ENCODE peak calls at places on chromosomes 4 and X, in six cellular contexts. A is posterior cingulate gyrus; G is amygdala; C is neural crest cell; M is activated T-cell treated with anti-CD3 and anti-CD28 coated beads, Interleukin-2, amount 50 U/mL, for 72 hours; E is lower lobe of right lung. Q is an unnamed sample.

GRCh38 chr4:177441061-177441802 is 1.0 kb downstream of the AGA start:
- DNase-seq in A (no peak), G (no peak), C (no peak), M (peak; percentile 23), E (peak; percentile 55), Q (no peak)

GRCh38 chr4:113701156-113701555 is 60.4 kb downstream of the CAMK2D start:
- DNase-seq in A (no peak), G (no peak), C (no peak), M (no peak), E (no peak), Q (no peak)

GRCh38 chrX:18619288-18619687 is 52.6 kb downstream of the RS1 start:
- DNase-seq in A (no peak), G (no peak), C (no peak), M (no peak), E (no peak), Q (no peak)

GRCh38 chrX:54452920-54453319 is 12.7 kb downstream of the TSR2 start:
- DNase-seq in A (no peak), G (no peak), C (peak; percentile 2), M (no peak), E (no peak), Q (peak; percentile 8)

GRCh38 chrX:106481341-106481740 is 130.4 kb upstream of the RADX start:
- DNase-seq in A (peak; percentile 19), G (no peak), C (peak; percentile 67), M (peak; percentile 41), E (no peak), Q (peak; percentile 64)

GRCh38 chr4:8409271-8410065 is 31.1 kb downstream of the ACOX3 start:
- DNase-seq in A (no peak), G (no peak), C (no peak), M (peak; percentile 14), E (peak; percentile 69), Q (peak; percentile 86)

GRCh38 chrX:10399152-10399741 is 221.1 kb downstream of the MID1 start:
- DNase-seq in A (no peak), G (no peak), C (no peak), M (no peak), E (no peak), Q (no peak)

GRCh38 chr4:105520819-105521790 is 31.3 kb upstream of the ARHGEF38 start:
- DNase-seq in A (peak; percentile 18), G (no peak), C (peak; percentile 43), M (peak; percentile 19), E (no peak), Q (peak; percentile 39)

GRCh38 chr4:151228196-151229119 is 48.5 kb upstream of the PRSS48 start:
- DNase-seq in A (no peak), G (no peak), C (no peak), M (no peak), E (no peak), Q (no peak)

GRCh38 chr4:103934178-103934789 is 214.5 kb upstream of the TACR3 start:
- DNase-seq in A (no peak), G (no peak), C (peak; percentile 45), M (peak; percentile 4), E (no peak), Q (peak; percentile 47)

GRCh38 chr4:925771-926500 is 6.2 kb downstream of the GAK start:
- DNase-seq in A (no peak), G (no peak), C (no peak), M (no peak), E (no peak), Q (no peak)

GRCh38 chrX:123673813-123674212 is 59.0 kb downstream of the THOC2 start:
- DNase-seq in A (no peak), G (no peak), C (no peak), M (no peak), E (no peak), Q (no peak)

GRCh38 chr4:176238157-176238608 is 30.8 kb downstream of the ASB5 start:
- DNase-seq in A (no peak), G (no peak), C (no peak), M (no peak), E (no peak), Q (no peak)

GRCh38 chr4:26061248-26061986 is 147.4 kb downstream of the SMIM20 start:
- DNase-seq in A (no peak), G (no peak), C (no peak), M (peak; percentile 37), E (no peak), Q (peak; percentile 33)

GRCh38 chr4:9979101-9979815 is 42.0 kb downstream of the SLC2A9 start:
- DNase-seq in A (no peak), G (no peak), C (no peak), M (no peak), E (no peak), Q (no peak)

GRCh38 chrX:35890699-35891098 is 28.8 kb upstream of the CFAP47 start:
- DNase-seq in A (peak; percentile 1), G (no peak), C (no peak), M (peak; percentile 14), E (no peak), Q (peak; percentile 33)

Q was measured in SW480.